ENCODE peak calls at places on chromosomes 1 and 21, in six cellular contexts. One of them, this sample, is unnamed.

GRCh38 chr1:27592600-27593340 is 11.2 kb downstream of the AHDC1 start:
- DNase-seq in T-cell: no peak
- DNase-seq in EL: no peak
- DNase-seq in mesendoderm: peak; percentile 90
- DNase-seq in stimulated activated CD8-positive, alpha-beta memory T cell treated with anti-CD3 and anti-CD28 coated beads, Interleukin-15, amount 100 ng/mL, for 4 hours: no peak
- DNase-seq in choroid plexus epithelial cell: no peak
- DNase-seq in this sample: peak; percentile 39

GRCh38 chr21:29206445-29206844 is 76.0 kb downstream of the MAP3K7CL start:
- DNase-seq in T-cell: no peak
- DNase-seq in EL: no peak
- DNase-seq in mesendoderm: no peak
- DNase-seq in stimulated activated CD8-positive, alpha-beta memory T cell treated with anti-CD3 and anti-CD28 coated beads, Interleukin-15, amount 100 ng/mL, for 4 hours: no peak
- DNase-seq in choroid plexus epithelial cell: no peak
- DNase-seq in this sample: no peak

GRCh38 chr1:212313616-212314015 is 28.4 kb downstream of the PPP2R5A start:
- DNase-seq in T-cell: no peak
- DNase-seq in EL: peak; percentile 67
- DNase-seq in mesendoderm: no peak
- DNase-seq in stimulated activated CD8-positive, alpha-beta memory T cell treated with anti-CD3 and anti-CD28 coated beads, Interleukin-15, amount 100 ng/mL, for 4 hours: no peak
- DNase-seq in choroid plexus epithelial cell: peak; percentile 19
- DNase-seq in this sample: no peak

GRCh38 chr1:247295274-247295684 is 36.4 kb downstream of the ZNF496 start:
- DNase-seq in T-cell: no peak
- DNase-seq in EL: peak; percentile 80
- DNase-seq in mesendoderm: peak; percentile 97
- DNase-seq in stimulated activated CD8-positive, alpha-beta memory T cell treated with anti-CD3 and anti-CD28 coated beads, Interleukin-15, amount 100 ng/mL, for 4 hours: no peak
- DNase-seq in choroid plexus epithelial cell: peak; percentile 72
- DNase-seq in this sample: peak; percentile 52

GRCh38 chr1:1355376-1355775 is 3.0 kb downstream of the MXRA8 start:
- DNase-seq in T-cell: no peak
- DNase-seq in EL: peak; percentile 37
- DNase-seq in mesendoderm: no peak
- DNase-seq in stimulated activated CD8-positive, alpha-beta memory T cell treated with anti-CD3 and anti-CD28 coated beads, Interleukin-15, amount 100 ng/mL, for 4 hours: no peak
- DNase-seq in choroid plexus epithelial cell: peak; percentile 53
- DNase-seq in this sample: peak; percentile 97

GRCh38 chr21:41899431-41900202 is 20.5 kb upstream of the PRDM15 start:
- DNase-seq in T-cell: peak; percentile 37
- DNase-seq in EL: no peak
- DNase-seq in mesendoderm: no peak
- DNase-seq in stimulated activated CD8-positive, alpha-beta memory T cell treated with anti-CD3 and anti-CD28 coated beads, Interleukin-15, amount 100 ng/mL, for 4 hours: peak; percentile 2
- DNase-seq in choroid plexus epithelial cell: no peak
- DNase-seq in this sample: no peak

GRCh38 chr1:162663589-162664030 is 31.3 kb downstream of the DDR2 start:
- DNase-seq in T-cell: no peak
- DNase-seq in EL: peak; percentile 85
- DNase-seq in mesendoderm: peak; percentile 65
- DNase-seq in stimulated activated CD8-positive, alpha-beta memory T cell treated with anti-CD3 and anti-CD28 coated beads, Interleukin-15, amount 100 ng/mL, for 4 hours: no peak
- DNase-seq in choroid plexus epithelial cell: peak; percentile 64
- DNase-seq in this sample: peak; percentile 58

GRCh38 chr21:42777064-42777756 is 102.1 kb downstream of the WDR4 start:
- DNase-seq in T-cell: no peak
- DNase-seq in EL: no peak
- DNase-seq in mesendoderm: no peak
- DNase-seq in stimulated activated CD8-positive, alpha-beta memory T cell treated with anti-CD3 and anti-CD28 coated beads, Interleukin-15, amount 100 ng/mL, for 4 hours: no peak
- DNase-seq in choroid plexus epithelial cell: peak; percentile 31
- DNase-seq in this sample: peak; percentile 78

GRCh38 chr1:22953392-22954141 is 19.1 kb downstream of the LACTBL1 start:
- DNase-seq in T-cell: no peak
- DNase-seq in EL: no peak
- DNase-seq in mesendoderm: no peak
- DNase-seq in stimulated activated CD8-positive, alpha-beta memory T cell treated with anti-CD3 and anti-CD28 coated beads, Interleukin-15, amount 100 ng/mL, for 4 hours: no peak
- DNase-seq in choroid plexus epithelial cell: no peak
- DNase-seq in this sample: no peak

GRCh38 chr1:31007462-31007991 is 58.0 kb downstream of the PUM1 start:
- DNase-seq in T-cell: no peak
- DNase-seq in EL: peak; percentile 89
- DNase-seq in mesendoderm: peak; percentile 25
- DNase-seq in stimulated activated CD8-positive, alpha-beta memory T cell treated with anti-CD3 and anti-CD28 coated beads, Interleukin-15, amount 100 ng/mL, for 4 hours: no peak
- DNase-seq in choroid plexus epithelial cell: peak; percentile 82
- DNase-seq in this sample: peak; percentile 92

GRCh38 chr1:153490272-153491051 is 30.0 kb upstream of the S100A7 start:
- DNase-seq in T-cell: no peak
- DNase-seq in EL: peak; percentile 91
- DNase-seq in mesendoderm: no peak
- DNase-seq in stimulated activated CD8-positive, alpha-beta memory T cell treated with anti-CD3 and anti-CD28 coated beads, Interleukin-15, amount 100 ng/mL, for 4 hours: no peak
- DNase-seq in choroid plexus epithelial cell: peak; percentile 88
- DNase-seq in this sample: peak; percentile 94

GRCh38 chr21:17726047-17726446 is 93.1 kb downstream of the C21orf91 start:
- DNase-seq in T-cell: no peak
- DNase-seq in EL: no peak
- DNase-seq in mesendoderm: peak; percentile 46
- DNase-seq in stimulated activated CD8-positive, alpha-beta memory T cell treated with anti-CD3 and anti-CD28 coated beads, Interleukin-15, amount 100 ng/mL, for 4 hours: no peak
- DNase-seq in choroid plexus epithelial cell: peak; percentile 62
- DNase-seq in this sample: peak; percentile 50

This sample was measured in osteoblast.